ENCODE peak calls at places on chromosomes 16 and 17, in nine cellular contexts. G is fibroblast of lung, R is testis, D is thoracic aorta, W is brain microvascular endothelial cell, M is hepatocyte, I is astrocyte of the spinal cord, J is esophagus squamous epithelium, Y is GM12865. E is an unnamed sample.

GRCh38 chr17:15431201-15431600 is 36.2 kb downstream of the CDRT4 start:
- DNase-seq in G (no peak), R (no peak), D (no peak), W (no peak), M (peak), I (no peak), J (no peak), Y (no peak), E (no peak)

GRCh38 chr16:64162613-64163375 is 959.1 kb downstream of the CDH11 start:
- DNase-seq in G (no peak), R (no peak), D (no peak), W (no peak), M (no peak), I (no peak), J (no peak), Y (no peak), E (no peak)

GRCh38 chr17:179721-180379 is 1.6 kb downstream of the DOC2B start:
- DNase-seq in G (no peak), R (no peak), D (no peak), W (no peak), M (no peak), I (no peak), J (no peak), Y (no peak), E (no peak)

GRCh38 chr17:18121201-18121600 is 12.6 kb downstream of the MYO15A start:
- DNase-seq in G (no peak), R (no peak), D (no peak), W (no peak), M (no peak), I (no peak), J (no peak), Y (no peak), E (no peak)

GRCh38 chr16:8880839-8881510 is 1.2 kb upstream of the LITAFD start:
- DNase-seq in G (no peak), R (no peak), D (no peak), W (no peak), M (no peak), I (no peak), J (no peak), Y (no peak), E (no peak)

GRCh38 chr17:10843806-10844205 is 5.9 kb upstream of the PIRT start:
- DNase-seq in G (peak), R (peak), D (no peak), W (peak), M (peak), I (no peak), J (no peak), Y (no peak), E (no peak)

GRCh38 chr17:34252138-34252889 is 2.8 kb upstream of the CCL2 start:
- DNase-seq in G (peak), R (peak), D (peak), W (peak), M (peak), I (peak), J (no peak), Y (peak), E (peak)

GRCh38 chr17:49851387-49852291 is 3.8 kb upstream of the TAC4 start:
- DNase-seq in G (peak), R (peak), D (no peak), W (peak), M (peak), I (peak), J (no peak), Y (peak), E (no peak)

GRCh38 chr16:74309789-74310781 is 13.5 kb downstream of the PSMD7 start:
- DNase-seq in G (peak), R (peak), D (no peak), W (peak), M (peak), I (peak), J (no peak), Y (peak), E (no peak)

GRCh38 chr17:41758601-41759000 is 24.2 kb upstream of the HAP1 start:
- DNase-seq in G (no peak), R (no peak), D (no peak), W (no peak), M (no peak), I (no peak), J (no peak), Y (no peak), E (no peak)

GRCh38 chr16:59440502-59440901 is 706.4 kb upstream of the GOT2 start:
- DNase-seq in G (no peak), R (no peak), D (no peak), W (no peak), M (no peak), I (no peak), J (no peak), Y (no peak), E (no peak)

GRCh38 chr17:48439875-48440505 is 10.0 kb upstream of the SKAP1 start:
- DNase-seq in G (no peak), R (no peak), D (no peak), W (no peak), M (no peak), I (no peak), J (no peak), Y (peak), E (no peak)

GRCh38 chr16:86391486-86391885 is 118.8 kb upstream of the FOXF1 start:
- DNase-seq in G (peak), R (no peak), D (no peak), W (peak), M (no peak), I (no peak), J (no peak), Y (no peak), E (no peak)

GRCh38 chr17:1617620-1618174 is 10.9 kb downstream of the SLC43A2 start:
- DNase-seq in G (peak), R (peak), D (no peak), W (peak), M (peak), I (peak), J (no peak), Y (no peak), E (no peak)

GRCh38 chr16:521381-522210 is 5.9 kb upstream of the CAPN15 start:
- DNase-seq in G (no peak), R (no peak), D (no peak), W (no peak), M (no peak), I (no peak), J (no peak), Y (no peak), E (no peak)

DNA sequence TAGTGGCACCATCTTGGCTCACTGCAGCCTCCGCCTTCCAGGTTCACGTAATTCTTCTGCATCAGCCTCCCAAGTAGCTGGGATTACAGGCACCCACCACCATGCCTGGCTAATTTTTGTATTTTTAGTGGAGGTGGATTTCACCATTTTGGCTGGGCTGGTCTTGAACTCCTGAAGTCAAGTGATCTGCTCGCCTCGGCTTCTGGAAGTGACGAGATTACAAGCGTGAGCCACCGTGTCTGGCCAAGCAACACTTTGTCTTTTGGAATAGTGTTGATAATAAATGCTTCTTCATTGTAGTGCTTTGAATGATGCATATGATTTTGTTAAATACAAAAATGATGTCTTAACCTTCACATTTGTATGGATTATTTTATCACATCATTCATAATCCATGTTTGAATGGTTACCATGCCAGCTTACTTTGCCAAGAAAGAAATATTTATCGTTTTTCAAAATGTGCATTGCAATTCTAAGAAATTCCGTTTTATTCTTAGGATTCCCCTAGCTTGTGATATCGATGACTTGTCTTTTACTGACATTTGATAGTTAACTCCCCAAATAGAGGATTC is 29.1 kb downstream of the USP10 start:
- DNase-seq in G (no peak), R (no peak), D (no peak), W (no peak), M (no peak), I (no peak), J (no peak), Y (no peak), E (no peak)
- H3K4me3 ChIP-seq in G (no peak), R (no peak), D (no peak), W (no peak), M (no peak), I (no peak), J (no peak), Y (peak), E (no peak)

GRCh38 chr17:40063034-40063765 is 435 bp downstream of the THRA start:
- DNase-seq in G (no peak), R (no peak), D (no peak), W (no peak), M (peak), I (no peak), J (no peak), Y (peak), E (peak)

GRCh38 chr17:40060887-40061480 is 1.8 kb upstream of the THRA start:
- DNase-seq in G (no peak), R (no peak), D (no peak), W (no peak), M (no peak), I (no peak), J (no peak), Y (no peak), E (no peak)

GRCh38 chr17:40063915-40064531 is 1.3 kb downstream of the THRA start:
- DNase-seq in G (no peak), R (no peak), D (no peak), W (no peak), M (no peak), I (no peak), J (no peak), Y (no peak), E (no peak)

GRCh38 chr17:40061532-40062038 is 1.2 kb upstream of the THRA start:
- DNase-seq in G (no peak), R (no peak), D (no peak), W (no peak), M (no peak), I (no peak), J (no peak), Y (no peak), E (no peak)

DNA sequence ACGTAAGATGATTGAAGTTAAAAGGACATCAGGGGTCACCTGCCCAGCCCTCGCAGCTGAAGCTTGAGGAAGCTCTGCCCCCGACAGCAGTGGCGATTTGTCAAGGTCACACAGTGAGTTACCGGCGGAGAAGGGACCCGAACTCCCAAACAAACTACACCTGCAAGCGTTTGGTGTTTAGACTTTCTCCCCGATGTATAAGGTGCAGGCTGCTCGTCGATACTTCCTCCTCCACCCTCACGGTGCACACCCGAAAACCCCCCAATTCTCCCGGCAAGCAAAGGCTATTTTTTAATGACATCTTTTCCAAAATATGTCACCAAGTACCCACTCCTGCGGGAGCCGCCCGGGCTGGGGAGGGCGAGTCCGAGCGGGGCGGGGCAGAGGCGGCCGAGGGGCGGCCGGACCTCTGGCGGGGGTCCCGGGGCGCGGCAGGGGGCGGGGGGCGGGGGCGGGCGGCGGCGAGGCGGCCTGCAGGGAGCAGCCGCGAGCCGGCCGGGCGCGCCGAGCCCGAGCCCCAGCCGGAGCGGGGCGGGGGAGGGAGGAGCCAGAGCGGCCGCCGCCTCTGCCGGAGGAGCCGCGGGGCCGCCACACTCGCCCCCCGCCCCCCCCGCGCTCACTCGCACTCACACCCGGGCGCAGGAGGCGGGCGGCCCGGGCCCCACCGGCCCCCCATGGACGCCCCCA is at the start of gene THRA:
- DNase-seq in G (no peak), R (peak), D (no peak), W (no peak), M (peak), I (peak), J (no peak), Y (peak), E (no peak)
- TF ChIP-seq CTCF in G (no peak), R (no peak), D (no peak), W (no peak), M (no peak), I (no peak), J (no peak), Y (peak), E (no peak)

DNA sequence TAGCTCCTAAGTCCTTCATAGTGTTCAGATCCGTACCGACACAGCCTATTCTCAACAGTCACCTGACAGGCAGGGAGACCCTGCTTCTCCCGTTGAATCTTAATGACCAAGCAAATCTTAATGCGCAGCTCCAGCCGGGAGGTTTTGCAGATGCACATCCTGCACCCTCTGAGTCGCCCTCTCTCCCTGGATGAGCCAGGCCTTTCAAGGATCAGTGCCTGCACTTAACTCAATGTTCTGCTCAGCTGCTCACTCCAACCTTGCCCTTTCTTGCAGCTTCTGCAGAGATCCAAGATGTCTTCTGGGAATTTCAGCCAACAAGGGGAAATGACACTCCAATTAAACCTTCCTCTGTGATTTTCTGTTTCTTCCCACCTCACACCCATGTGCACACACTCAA is 77.0 kb upstream of the DYNLRB2 start:
- DNase-seq in G (no peak), R (no peak), D (no peak), W (no peak), M (no peak), I (no peak), J (no peak), Y (no peak), E (no peak)
- H3K4me3 ChIP-seq in G (no peak), R (no peak), D (no peak), W (no peak), M (no peak), I (no peak), J (no peak), Y (no peak), E (no peak)

GRCh38 chr16:5416013-5416412 is 318.4 kb upstream of the EEF2KMT start:
- DNase-seq in G (no peak), R (no peak), D (no peak), W (no peak), M (no peak), I (no peak), J (no peak), Y (no peak), E (no peak)

GRCh38 chr16:5412721-5413120 is 315.1 kb upstream of the EEF2KMT start:
- DNase-seq in G (peak), R (no peak), D (no peak), W (no peak), M (no peak), I (no peak), J (no peak), Y (no peak), E (no peak)

GRCh38 chr16:5415123-5415522 is 317.5 kb upstream of the EEF2KMT start:
- DNase-seq in G (no peak), R (no peak), D (no peak), W (no peak), M (no peak), I (no peak), J (no peak), Y (no peak), E (no peak)
- TF ChIP-seq CTCF in G (no peak), R (no peak), D (no peak), W (no peak), M (no peak), I (no peak), J (no peak), Y (peak), E (no peak)

GRCh38 chr16:29710227-29711219 is 31.5 kb downstream of the QPRT start:
- DNase-seq in G (peak), R (peak), D (no peak), W (peak), M (peak), I (peak), J (no peak), Y (peak), E (no peak)
- H3K4me3 ChIP-seq in G (no peak), R (no peak), D (peak), W (no peak), M (no peak), I (no peak), J (no peak), Y (no peak), E (no peak)

DNA sequence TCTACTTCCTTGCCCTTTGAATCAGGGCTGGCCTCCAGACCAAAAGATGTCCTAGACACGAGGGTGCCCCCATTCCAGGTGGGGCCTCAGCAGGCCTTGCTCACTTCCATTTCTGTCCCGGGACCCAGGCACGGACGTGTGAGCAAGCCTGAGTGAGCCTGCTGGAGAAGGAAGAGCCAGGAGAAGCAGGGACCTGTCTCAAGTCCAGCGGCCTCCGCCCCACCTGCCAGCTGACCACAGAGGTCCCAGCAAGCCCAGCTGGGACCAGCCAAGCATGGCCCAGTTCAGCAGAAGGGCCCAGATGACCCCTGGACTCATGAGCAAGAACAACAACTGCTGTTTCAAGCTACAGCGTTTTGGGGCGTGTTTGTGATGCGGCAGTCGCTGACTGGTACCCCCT is 24.7 kb downstream of the RBFOX3 start:
- DNase-seq in G (no peak), R (no peak), D (no peak), W (no peak), M (no peak), I (no peak), J (no peak), Y (no peak), E (no peak)
- TF ChIP-seq CTCF in G (no peak), R (no peak), D (no peak), W (no peak), M (no peak), I (no peak), J (no peak), Y (no peak), E (no peak)